ENCODE peak calls at places on chromosomes 1 and 21, in nine cellular contexts. One of them, this sample, is unnamed.

GRCh38 chr1:25729045-25729444 is 70.9 kb upstream of the SELENON start:
- DNase-seq in stimulated activated CD4-positive, alpha-beta T cell treated with anti-CD3 and anti-CD28 coated beads, Interleukin-4, amount 100 ng/mL, for 24 hours: no peak
- DNase-seq in thoracic aorta: no peak
- DNase-seq in stromal cell of bone marrow: no peak
- DNase-seq in GM04503: no peak
- DNase-seq in psoas muscle: no peak
- DNase-seq in T follicular helper cell: no peak
- DNase-seq in CD8-positive, alpha-beta memory T cell: no peak
- DNase-seq in activated CD8-positive, alpha-beta memory T cell treated with anti-CD3 and anti-CD28 coated beads, Interleukin-2, amount 10 ng/mL, durations not matched to agents 7 days and 5 days: no peak
- DNase-seq in this sample: no peak

GRCh38 chr1:17913326-17914115 is 158.4 kb downstream of the ACTL8 start:
- DNase-seq in stimulated activated CD4-positive, alpha-beta T cell treated with anti-CD3 and anti-CD28 coated beads, Interleukin-4, amount 100 ng/mL, for 24 hours: no peak
- DNase-seq in stromal cell of bone marrow: no peak
- DNase-seq in psoas muscle: no peak
- DNase-seq in CD8-positive, alpha-beta memory T cell: no peak
- DNase-seq in thoracic aorta: no peak
- DNase-seq in GM04503: no peak
- DNase-seq in T follicular helper cell: no peak
- DNase-seq in activated CD8-positive, alpha-beta memory T cell treated with anti-CD3 and anti-CD28 coated beads, Interleukin-2, amount 10 ng/mL, durations not matched to agents 7 days and 5 days: no peak
- DNase-seq in this sample: no peak

GRCh38 chr1:160400646-160401486 is 502 bp downstream of the VANGL2 start:
- DNase-seq in stimulated activated CD4-positive, alpha-beta T cell treated with anti-CD3 and anti-CD28 coated beads, Interleukin-4, amount 100 ng/mL, for 24 hours: no peak
- DNase-seq in psoas muscle: no peak
- DNase-seq in thoracic aorta: no peak
- DNase-seq in stromal cell of bone marrow: no peak
- DNase-seq in T follicular helper cell: no peak
- DNase-seq in CD8-positive, alpha-beta memory T cell: no peak
- DNase-seq in activated CD8-positive, alpha-beta memory T cell treated with anti-CD3 and anti-CD28 coated beads, Interleukin-2, amount 10 ng/mL, durations not matched to agents 7 days and 5 days: peak; percentile 34
- DNase-seq in GM04503: no peak
- DNase-seq in this sample: no peak

GRCh38 chr1:209633335-209633997 is 18.8 kb downstream of the LAMB3 start:
- DNase-seq in stromal cell of bone marrow: no peak
- DNase-seq in psoas muscle: no peak
- DNase-seq in thoracic aorta: no peak
- DNase-seq in T follicular helper cell: no peak
- DNase-seq in stimulated activated CD4-positive, alpha-beta T cell treated with anti-CD3 and anti-CD28 coated beads, Interleukin-4, amount 100 ng/mL, for 24 hours: no peak
- DNase-seq in CD8-positive, alpha-beta memory T cell: no peak
- DNase-seq in GM04503: no peak
- DNase-seq in activated CD8-positive, alpha-beta memory T cell treated with anti-CD3 and anti-CD28 coated beads, Interleukin-2, amount 10 ng/mL, durations not matched to agents 7 days and 5 days: no peak
- DNase-seq in this sample: no peak

GRCh38 chr1:9849691-9850441 is 26.1 kb upstream of the CLSTN1 start:
- DNase-seq in activated CD8-positive, alpha-beta memory T cell treated with anti-CD3 and anti-CD28 coated beads, Interleukin-2, amount 10 ng/mL, durations not matched to agents 7 days and 5 days: peak; percentile 31
- DNase-seq in T follicular helper cell: no peak
- DNase-seq in stromal cell of bone marrow: no peak
- DNase-seq in psoas muscle: no peak
- DNase-seq in stimulated activated CD4-positive, alpha-beta T cell treated with anti-CD3 and anti-CD28 coated beads, Interleukin-4, amount 100 ng/mL, for 24 hours: no peak
- DNase-seq in GM04503: no peak
- DNase-seq in thoracic aorta: no peak
- DNase-seq in CD8-positive, alpha-beta memory T cell: no peak
- DNase-seq in this sample: peak; percentile 46

GRCh38 chr1:66981679-66982078 is 56.9 kb downstream of the MIER1 start:
- DNase-seq in CD8-positive, alpha-beta memory T cell: peak; percentile 38
- DNase-seq in psoas muscle: no peak
- DNase-seq in T follicular helper cell: peak; percentile 44
- DNase-seq in activated CD8-positive, alpha-beta memory T cell treated with anti-CD3 and anti-CD28 coated beads, Interleukin-2, amount 10 ng/mL, durations not matched to agents 7 days and 5 days: peak; percentile 71
- DNase-seq in stromal cell of bone marrow: peak; percentile 30
- DNase-seq in thoracic aorta: no peak
- DNase-seq in GM04503: no peak
- DNase-seq in stimulated activated CD4-positive, alpha-beta T cell treated with anti-CD3 and anti-CD28 coated beads, Interleukin-4, amount 100 ng/mL, for 24 hours: peak; percentile 41
- DNase-seq in this sample: no peak

GRCh38 chr21:41598561-41599511 is 90.9 kb upstream of the TMPRSS2 start:
- DNase-seq in activated CD8-positive, alpha-beta memory T cell treated with anti-CD3 and anti-CD28 coated beads, Interleukin-2, amount 10 ng/mL, durations not matched to agents 7 days and 5 days: no peak
- DNase-seq in T follicular helper cell: no peak
- DNase-seq in psoas muscle: no peak
- DNase-seq in CD8-positive, alpha-beta memory T cell: no peak
- DNase-seq in stimulated activated CD4-positive, alpha-beta T cell treated with anti-CD3 and anti-CD28 coated beads, Interleukin-4, amount 100 ng/mL, for 24 hours: no peak
- DNase-seq in thoracic aorta: no peak
- DNase-seq in stromal cell of bone marrow: no peak
- DNase-seq in GM04503: no peak
- DNase-seq in this sample: no peak

GRCh38 chr1:180154003-180154324 is 705 bp upstream of the QSOX1 start:
- DNase-seq in stromal cell of bone marrow: no peak
- DNase-seq in thoracic aorta: no peak
- DNase-seq in CD8-positive, alpha-beta memory T cell: no peak
- DNase-seq in psoas muscle: no peak
- DNase-seq in stimulated activated CD4-positive, alpha-beta T cell treated with anti-CD3 and anti-CD28 coated beads, Interleukin-4, amount 100 ng/mL, for 24 hours: no peak
- DNase-seq in activated CD8-positive, alpha-beta memory T cell treated with anti-CD3 and anti-CD28 coated beads, Interleukin-2, amount 10 ng/mL, durations not matched to agents 7 days and 5 days: no peak
- DNase-seq in GM04503: no peak
- DNase-seq in T follicular helper cell: no peak
- DNase-seq in this sample: no peak

GRCh38 chr1:149978547-149979023 is 31.9 kb downstream of the OTUD7B start:
- DNase-seq in T follicular helper cell: no peak
- DNase-seq in CD8-positive, alpha-beta memory T cell: no peak
- DNase-seq in GM04503: no peak
- DNase-seq in activated CD8-positive, alpha-beta memory T cell treated with anti-CD3 and anti-CD28 coated beads, Interleukin-2, amount 10 ng/mL, durations not matched to agents 7 days and 5 days: no peak
- DNase-seq in psoas muscle: no peak
- DNase-seq in stromal cell of bone marrow: no peak
- DNase-seq in thoracic aorta: no peak
- DNase-seq in stimulated activated CD4-positive, alpha-beta T cell treated with anti-CD3 and anti-CD28 coated beads, Interleukin-4, amount 100 ng/mL, for 24 hours: no peak
- DNase-seq in this sample: no peak

GRCh38 chr21:46607605-46608004 is 2.7 kb upstream of the S100B start:
- DNase-seq in GM04503: no peak
- DNase-seq in thoracic aorta: no peak
- DNase-seq in stromal cell of bone marrow: no peak
- DNase-seq in T follicular helper cell: no peak
- DNase-seq in psoas muscle: no peak
- DNase-seq in CD8-positive, alpha-beta memory T cell: no peak
- DNase-seq in activated CD8-positive, alpha-beta memory T cell treated with anti-CD3 and anti-CD28 coated beads, Interleukin-2, amount 10 ng/mL, durations not matched to agents 7 days and 5 days: no peak
- DNase-seq in stimulated activated CD4-positive, alpha-beta T cell treated with anti-CD3 and anti-CD28 coated beads, Interleukin-4, amount 100 ng/mL, for 24 hours: no peak
- DNase-seq in this sample: no peak

GRCh38 chr1:41021526-41022308 is at the start of gene SLFNL1:
- DNase-seq in CD8-positive, alpha-beta memory T cell: no peak
- DNase-seq in stimulated activated CD4-positive, alpha-beta T cell treated with anti-CD3 and anti-CD28 coated beads, Interleukin-4, amount 100 ng/mL, for 24 hours: no peak
- DNase-seq in stromal cell of bone marrow: no peak
- DNase-seq in T follicular helper cell: no peak
- DNase-seq in thoracic aorta: no peak
- DNase-seq in GM04503: no peak
- DNase-seq in psoas muscle: no peak
- DNase-seq in activated CD8-positive, alpha-beta memory T cell treated with anti-CD3 and anti-CD28 coated beads, Interleukin-2, amount 10 ng/mL, durations not matched to agents 7 days and 5 days: no peak
- DNase-seq in this sample: no peak

GRCh38 chr1:6294868-6295556 is 34.1 kb upstream of the GPR153 start:
- DNase-seq in T follicular helper cell: no peak
- DNase-seq in CD8-positive, alpha-beta memory T cell: no peak
- DNase-seq in thoracic aorta: no peak
- DNase-seq in psoas muscle: no peak
- DNase-seq in stromal cell of bone marrow: no peak
- DNase-seq in stimulated activated CD4-positive, alpha-beta T cell treated with anti-CD3 and anti-CD28 coated beads, Interleukin-4, amount 100 ng/mL, for 24 hours: no peak
- DNase-seq in GM04503: no peak
- DNase-seq in activated CD8-positive, alpha-beta memory T cell treated with anti-CD3 and anti-CD28 coated beads, Interleukin-2, amount 10 ng/mL, durations not matched to agents 7 days and 5 days: no peak
- DNase-seq in this sample: no peak

GRCh38 chr1:39689635-39690034 is 1.6 kb downstream of the HPCAL4 start:
- DNase-seq in psoas muscle: no peak
- DNase-seq in activated CD8-positive, alpha-beta memory T cell treated with anti-CD3 and anti-CD28 coated beads, Interleukin-2, amount 10 ng/mL, durations not matched to agents 7 days and 5 days: no peak
- DNase-seq in thoracic aorta: no peak
- DNase-seq in CD8-positive, alpha-beta memory T cell: no peak
- DNase-seq in T follicular helper cell: no peak
- DNase-seq in stromal cell of bone marrow: no peak
- DNase-seq in stimulated activated CD4-positive, alpha-beta T cell treated with anti-CD3 and anti-CD28 coated beads, Interleukin-4, amount 100 ng/mL, for 24 hours: no peak
- DNase-seq in GM04503: no peak
- DNase-seq in this sample: no peak

GRCh38 chr1:26387447-26387846 is 14.9 kb upstream of the ZNF683 start:
- DNase-seq in psoas muscle: no peak
- DNase-seq in activated CD8-positive, alpha-beta memory T cell treated with anti-CD3 and anti-CD28 coated beads, Interleukin-2, amount 10 ng/mL, durations not matched to agents 7 days and 5 days: no peak
- DNase-seq in stromal cell of bone marrow: no peak
- DNase-seq in T follicular helper cell: no peak
- DNase-seq in stimulated activated CD4-positive, alpha-beta T cell treated with anti-CD3 and anti-CD28 coated beads, Interleukin-4, amount 100 ng/mL, for 24 hours: no peak
- DNase-seq in GM04503: no peak
- DNase-seq in CD8-positive, alpha-beta memory T cell: no peak
- DNase-seq in thoracic aorta: no peak
- DNase-seq in this sample: no peak